ENCODE peak calls at places on chromosome 11, in eight cellular contexts. W, T, H, R, N, G, U and Z are unnamed samples.

GRCh38 chr11:59550842-59551650 is 39.7 kb downstream of the OR4D9 start:
- DNase-seq in G (peak), W (peak), U (peak), N (peak), H (peak), T (peak), R (peak), Z (peak)

GRCh38 chr11:45332486-45332934 is 46.4 kb upstream of the SYT13 start:
- DNase-seq in U (peak), H (no peak), W (peak), G (no peak), T (peak), N (peak), R (no peak), Z (no peak)

GRCh38 chr11:11731311-11732083 is 109.7 kb upstream of the GALNT18 start:
- DNase-seq in R (no peak), N (no peak), G (no peak), H (no peak), U (peak), W (peak), T (no peak), Z (no peak)

GRCh38 chr11:3645552-3645951 is 624 bp downstream of the ART1 start:
- DNase-seq in U (no peak), R (no peak), N (no peak), G (no peak), T (no peak), H (no peak), W (no peak), Z (no peak)

GRCh38 chr11:33670250-33671011 is 30.2 kb downstream of the C11orf91 start:
- DNase-seq in U (peak), N (no peak), H (no peak), W (peak), R (no peak), T (no peak), G (no peak), Z (no peak)

GRCh38 chr11:94134651-94135512 is 6.2 kb downstream of the PANX1 start:
- DNase-seq in R (no peak), T (peak), U (peak), W (peak), G (peak), H (peak), N (peak), Z (no peak)

GRCh38 chr11:126519653-126520573 is 164.4 kb downstream of the ST3GAL4 start:
- DNase-seq in G (no peak), U (no peak), T (no peak), H (no peak), W (no peak), N (peak), R (no peak), Z (no peak)

GRCh38 chr11:47184711-47185304 is 1.4 kb downstream of the PACSIN3 start:
- DNase-seq in T (no peak), H (peak), U (no peak), R (no peak), G (no peak), W (peak), N (no peak), Z (no peak)

GRCh38 chr11:134801526-134801925 is 389.5 kb upstream of the B3GAT1 start:
- DNase-seq in W (no peak), U (no peak), H (no peak), T (no peak), N (no peak), R (no peak), G (no peak), Z (no peak)

GRCh38 chr11:128694618-128695481 is 978 bp downstream of the FLI1 start:
- DNase-seq in T (no peak), R (no peak), U (peak), G (peak), W (no peak), N (no peak), H (peak), Z (no peak)

GRCh38 chr11:103807806-103808205 is 228.6 kb upstream of the DDI1 start:
- DNase-seq in U (peak), W (peak), N (no peak), R (no peak), H (no peak), T (no peak), G (no peak), Z (no peak)
- H3K27ac ChIP-seq in U (peak), W (no peak), N (no peak), R (no peak), H (no peak), T (no peak), G (no peak), Z (no peak)

GRCh38 chr11:64238999-64239398 is 1.9 kb upstream of the FKBP2 start:
- DNase-seq in W (no peak), G (no peak), R (no peak), T (no peak), N (no peak), U (no peak), H (no peak), Z (no peak)
- H3K27ac ChIP-seq in W (no peak), G (peak), R (no peak), T (peak), N (no peak), U (no peak), H (peak), Z (peak)

GRCh38 chr11:92266821-92267220 is 42.2 kb downstream of the FAT3 start:
- DNase-seq in U (no peak), H (no peak), W (no peak), R (no peak), T (peak), G (no peak), N (no peak), Z (no peak)
- H3K27ac ChIP-seq in U (no peak), H (no peak), W (no peak), R (no peak), T (no peak), G (no peak), N (no peak), Z (no peak)

DNA sequence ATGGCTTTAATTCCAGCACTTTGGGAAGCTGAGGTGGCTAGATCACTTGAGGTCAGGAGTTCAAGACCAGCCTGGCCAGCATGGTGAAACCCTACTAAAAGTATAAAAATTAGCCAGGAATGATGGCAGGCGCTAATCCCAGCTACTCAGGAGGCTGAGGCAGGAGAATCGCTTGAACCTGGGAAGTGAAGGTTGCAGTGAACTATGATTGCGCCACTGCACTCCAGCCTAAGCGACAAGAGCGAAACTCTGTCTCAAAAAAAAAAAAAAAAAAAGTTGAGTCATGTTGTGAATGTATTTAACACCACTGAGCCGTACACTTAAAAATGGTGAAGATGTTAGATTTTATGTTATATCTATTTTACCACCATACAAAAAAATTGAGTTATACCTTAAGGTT is 18.2 kb upstream of the CHKA start:
- DNase-seq in U (no peak), R (no peak), N (no peak), T (no peak), W (no peak), G (no peak), H (no peak), Z (peak)
- H3K27ac ChIP-seq in U (no peak), R (no peak), N (no peak), T (no peak), W (no peak), G (no peak), H (no peak), Z (no peak)

DNA sequence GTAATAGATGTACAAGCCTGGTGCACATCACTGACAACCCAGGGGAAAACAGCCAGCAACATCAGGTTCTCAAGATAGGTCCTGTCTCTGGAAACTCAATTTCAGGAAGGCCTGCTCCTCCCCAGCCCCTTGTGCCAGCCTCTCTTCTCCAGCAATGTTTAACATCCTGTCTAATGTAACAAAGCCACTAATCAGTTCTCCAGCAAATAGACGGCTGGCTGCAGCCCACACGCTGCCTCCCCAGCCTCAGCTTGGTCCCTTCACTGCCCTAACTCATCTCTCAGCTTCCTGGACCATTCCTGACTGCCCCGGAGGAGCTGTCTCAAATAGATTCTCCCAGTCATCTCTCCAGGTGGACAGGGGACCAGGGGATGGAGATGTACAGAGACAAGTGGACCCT is 37.8 kb downstream of the RPL27A start:
- DNase-seq in R (no peak), G (no peak), N (no peak), H (no peak), T (no peak), W (no peak), U (peak), Z (no peak)
- H3K27ac ChIP-seq in R (no peak), G (peak), N (peak), H (peak), T (peak), W (no peak), U (peak), Z (peak)

DNA sequence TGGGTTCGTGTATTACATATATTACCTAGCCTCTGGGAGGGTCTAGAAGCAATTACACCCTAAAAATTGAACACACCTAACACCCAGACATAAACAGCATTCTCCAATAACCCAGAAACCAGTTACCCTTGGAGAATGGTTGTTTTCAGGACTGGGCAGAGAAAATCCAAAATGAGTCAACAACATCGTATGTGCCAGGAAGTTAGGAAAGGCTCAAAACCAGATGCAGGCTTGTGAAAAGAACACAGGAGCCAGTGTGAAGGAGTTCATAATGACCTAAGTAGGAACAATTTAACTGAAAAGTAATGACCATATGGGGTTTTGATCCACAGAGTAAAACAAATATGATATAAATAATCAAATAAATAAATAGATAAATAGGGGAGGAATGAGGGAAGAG is 5.1 kb upstream of the CLPB start:
- DNase-seq in U (peak), H (no peak), G (no peak), W (peak), R (no peak), T (no peak), N (no peak), Z (no peak)
- H3K27ac ChIP-seq in U (peak), H (peak), G (no peak), W (no peak), R (no peak), T (no peak), N (no peak), Z (peak)

GRCh38 chr11:57567512-57568329 is at the start of gene UBE2L6:
- DNase-seq in U (peak), R (no peak), W (peak), H (peak), N (peak), T (peak), G (peak), Z (peak)

GRCh38 chr11:57567210-57567511 is 311 bp downstream of the UBE2L6 start:
- DNase-seq in N (no peak), R (no peak), U (peak), W (no peak), H (no peak), G (no peak), T (peak), Z (no peak)

GRCh38 chr11:57568330-57568766 is 876 bp upstream of the UBE2L6 start:
- DNase-seq in R (peak), W (peak), G (peak), U (no peak), T (peak), N (peak), H (peak), Z (no peak)

GRCh38 chr11:57566035-57566504 is 1.4 kb downstream of the UBE2L6 start:
- DNase-seq in R (no peak), W (peak), U (peak), N (no peak), G (no peak), T (peak), H (no peak), Z (no peak)

DNA sequence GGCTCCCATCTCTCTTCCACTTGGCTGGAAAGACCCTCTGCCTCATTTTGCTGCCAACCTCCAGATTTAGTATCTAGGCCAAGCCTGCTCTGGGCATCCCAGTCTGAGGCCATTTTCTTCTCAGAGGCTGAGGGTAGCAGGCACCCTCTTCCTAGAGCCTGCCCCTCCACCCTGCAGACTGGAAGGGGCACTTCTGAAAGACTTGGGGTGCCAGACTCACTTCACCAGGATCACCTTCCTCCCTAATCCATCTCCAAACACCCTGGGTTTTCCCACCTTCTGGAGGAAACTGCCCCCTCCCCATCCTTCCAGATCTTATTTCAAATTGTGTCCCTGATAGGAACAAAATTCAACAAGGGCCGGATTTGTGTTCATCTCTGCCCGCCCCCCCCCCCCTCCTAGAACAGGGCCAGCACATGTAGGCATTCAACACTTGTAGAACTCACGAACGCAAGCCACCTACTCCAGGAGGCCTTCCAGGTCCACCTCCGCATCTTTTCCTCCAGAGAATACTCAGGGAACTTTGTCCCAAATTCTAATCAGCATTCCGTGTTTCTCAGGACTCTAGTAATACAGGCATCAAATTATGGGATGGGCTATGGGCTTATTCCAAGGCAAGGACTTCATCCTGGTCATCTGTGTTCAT is 785 bp downstream of the UBE2L6 start:
- DNase-seq in N (no peak), R (no peak), H (no peak), T (no peak), W (peak), G (no peak), U (peak), Z (no peak)
- H3K27ac ChIP-seq in N (peak), R (no peak), H (peak), T (peak), W (peak), G (peak), U (peak), Z (peak)

GRCh38 chr11:67251841-67252240 is 14.4 kb upstream of the GRK2 start:
- DNase-seq in T (no peak), U (no peak), N (no peak), G (no peak), H (no peak), W (no peak), R (no peak), Z (no peak)
- H3K27ac ChIP-seq in T (no peak), U (no peak), N (no peak), G (no peak), H (peak), W (peak), R (no peak), Z (no peak)